ENCODE peak calls at places on chromosome 9, in seven cellular contexts. E is ovary, G is SK-N-SH, M is suprapubic skin, Y is stomach, J is A549, V is sigmoid colon. F is an unnamed sample.

GRCh38 chr9:113056191-113057106 is at the start of gene ZFP37:
- DNase-seq in E (peak; percentile 94), Y (peak; percentile 87), V (peak; percentile 98), J (peak; percentile 93), M (peak; percentile 95), G (peak; percentile 93), F (peak; percentile 83)

GRCh38 chr9:122218070-122218884 is 10.5 kb downstream of the LHX6 start:
- DNase-seq in J (no peak), E (no peak), G (no peak), M (no peak), Y (no peak), V (no peak), F (no peak)

GRCh38 chr9:28234899-28235277 is 661.6 kb upstream of the C9orf72 start:
- DNase-seq in M (no peak), Y (no peak), G (no peak), J (no peak), V (no peak), E (no peak), F (no peak)

GRCh38 chr9:68560131-68560844 is 19.6 kb upstream of the TMEM252 start:
- DNase-seq in M (peak; percentile 76), E (no peak), V (peak; percentile 83), G (peak; percentile 21), J (peak; percentile 13), Y (peak; percentile 37), F (peak; percentile 50)

GRCh38 chr9:84953797-84954695 is 284.5 kb downstream of the NTRK2 start:
- DNase-seq in E (peak; percentile 62), G (peak; percentile 85), M (peak; percentile 87), Y (peak; percentile 79), V (peak; percentile 85), J (peak; percentile 78), F (peak; percentile 91)

GRCh38 chr9:112224401-112225289 is 49.5 kb upstream of the SUSD1 start:
- DNase-seq in E (no peak), G (no peak), J (no peak), Y (no peak), M (no peak), V (no peak), F (no peak)

GRCh38 chr9:82170079-82170662 is 181.6 kb downstream of the SPATA31D1 start:
- DNase-seq in V (no peak), Y (no peak), G (no peak), E (no peak), M (no peak), J (no peak), F (no peak)

GRCh38 chr9:259405-260404 is 45.0 kb downstream of the DOCK8 start:
- DNase-seq in V (no peak), E (no peak), J (no peak), G (no peak), Y (no peak), M (no peak), F (no peak)

GRCh38 chr9:114038724-114039313 is 39.3 kb downstream of the AMBP start:
- DNase-seq in Y (no peak), M (no peak), J (no peak), G (no peak), V (no peak), E (peak; percentile 3), F (no peak)

GRCh38 chr9:31135567-31135966 is 1248.9 kb upstream of the ACO1 start:
- DNase-seq in Y (no peak), V (no peak), J (no peak), G (no peak), M (no peak), E (no peak), F (no peak)

GRCh38 chr9:131616983-131617604 is 71.8 kb downstream of the PRRT1B start:
- DNase-seq in G (no peak), E (no peak), J (no peak), Y (no peak), M (no peak), V (no peak), F (no peak)

GRCh38 chr9:26169684-26170083 is 491.4 kb upstream of the TUSC1 start:
- DNase-seq in J (peak; percentile 2), M (no peak), V (no peak), G (no peak), E (no peak), Y (no peak), F (no peak)

GRCh38 chr9:137445930-137446431 is 4.8 kb upstream of the ENTPD8 start:
- DNase-seq in E (no peak), G (no peak), Y (no peak), M (peak; percentile 76), V (no peak), J (no peak), F (no peak)

GRCh38 chr9:8809747-8810146 is 1010.2 kb upstream of the DMAC1 start:
- DNase-seq in V (no peak), J (no peak), E (no peak), Y (no peak), G (no peak), M (no peak), F (no peak)

GRCh38 chr9:19387317-19387716 is 7.3 kb upstream of the RPS6 start:
- DNase-seq in G (no peak), M (no peak), Y (no peak), E (no peak), J (no peak), V (no peak), F (no peak)

GRCh38 chr9:10690546-10690945 is 77.7 kb upstream of the PTPRD start:
- DNase-seq in V (no peak), E (no peak), M (no peak), J (no peak), Y (no peak), G (no peak), F (no peak)

GRCh38 chr9:121684381-121685145 is 33.1 kb downstream of the DAB2IP start:
- DNase-seq in G (peak; percentile 72), J (peak; percentile 60), Y (peak; percentile 64), V (peak; percentile 78), M (no peak), E (no peak), F (no peak)

GRCh38 chr9:36940881-36941280 is 93.2 kb downstream of the PAX5 start:
- DNase-seq in M (no peak), J (no peak), G (no peak), V (no peak), Y (no peak), E (no peak), F (no peak)

GRCh38 chr9:98147582-98147981 is 28.6 kb upstream of the TRIM14 start:
- DNase-seq in G (no peak), V (no peak), Y (no peak), E (no peak), J (no peak), M (no peak), F (no peak)

GRCh38 chr9:98150164-98150563 is 31.1 kb upstream of the TRIM14 start:
- DNase-seq in J (no peak), G (no peak), M (no peak), E (no peak), V (no peak), Y (no peak), F (no peak)

GRCh38 chr9:98148486-98148885 is 29.5 kb upstream of the TRIM14 start:
- DNase-seq in E (no peak), M (no peak), G (no peak), J (no peak), Y (no peak), V (no peak), F (no peak)

GRCh38 chr9:98149422-98149821 is 30.4 kb upstream of the TRIM14 start:
- DNase-seq in V (no peak), E (no peak), M (no peak), J (no peak), G (no peak), Y (no peak), F (no peak)

GRCh38 chr9:98150726-98151125 is 31.7 kb upstream of the TRIM14 start:
- DNase-seq in E (no peak), Y (no peak), M (peak; percentile 6), J (no peak), G (no peak), V (no peak), F (no peak)
- TF ChIP-seq EP300 in E (no peak), Y (no peak), M (no peak), J (no peak), G (no peak), V (no peak), F (no peak)

DNA sequence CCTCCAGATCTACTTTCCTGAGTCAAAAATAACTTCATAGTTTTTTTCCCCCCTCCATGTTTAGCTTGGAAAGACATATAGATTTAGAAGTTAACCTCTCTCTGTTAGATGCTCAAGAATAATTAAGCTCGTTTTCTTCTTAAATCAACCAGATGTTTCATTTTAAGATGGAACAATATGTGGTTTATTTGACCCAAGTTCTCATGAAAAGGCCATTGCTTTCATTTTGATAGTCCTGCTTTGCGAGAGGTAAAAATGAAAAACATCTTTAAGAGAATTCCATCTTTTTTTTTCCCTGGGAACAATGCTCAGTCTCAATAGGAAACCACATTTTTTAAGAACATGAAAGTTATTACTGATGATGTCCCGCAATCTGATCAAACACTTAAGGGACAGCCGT is 27.8 kb upstream of the GAS1 start:
- DNase-seq in M (no peak), J (no peak), Y (no peak), E (no peak), G (no peak), V (no peak), F (no peak)
- TF ChIP-seq EP300 in M (no peak), J (no peak), Y (no peak), E (no peak), G (no peak), V (no peak), F (no peak)

DNA sequence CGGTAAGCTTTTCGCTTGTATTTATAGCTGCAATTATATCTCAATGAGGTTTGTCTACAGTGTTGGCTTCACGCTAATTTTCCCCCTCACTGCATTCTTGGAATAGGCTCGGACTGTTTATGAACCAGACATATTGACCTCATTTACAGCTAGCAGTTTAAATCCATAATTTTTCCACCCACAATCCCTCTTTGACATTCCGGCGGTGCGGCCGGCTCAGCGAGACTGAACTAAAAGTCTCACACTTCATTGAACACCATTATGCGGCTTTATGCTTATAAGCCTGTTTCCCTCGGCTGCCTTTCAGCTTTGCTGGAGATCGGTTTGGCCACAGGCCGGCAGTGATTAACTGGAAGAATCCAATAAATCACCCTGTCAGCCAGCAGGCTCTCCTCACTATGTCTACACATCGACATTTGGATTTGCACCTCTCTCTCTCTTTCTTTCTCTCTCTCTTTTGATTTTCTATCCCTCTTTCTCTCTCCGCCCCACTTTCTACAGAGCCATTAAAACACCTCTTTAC is 315.0 kb upstream of the TLE4 start:
- DNase-seq in J (no peak), V (no peak), G (no peak), E (no peak), Y (no peak), M (no peak), F (no peak)
- TF ChIP-seq EP300 in J (no peak), V (no peak), G (no peak), E (no peak), Y (no peak), M (no peak), F (no peak)

DNA sequence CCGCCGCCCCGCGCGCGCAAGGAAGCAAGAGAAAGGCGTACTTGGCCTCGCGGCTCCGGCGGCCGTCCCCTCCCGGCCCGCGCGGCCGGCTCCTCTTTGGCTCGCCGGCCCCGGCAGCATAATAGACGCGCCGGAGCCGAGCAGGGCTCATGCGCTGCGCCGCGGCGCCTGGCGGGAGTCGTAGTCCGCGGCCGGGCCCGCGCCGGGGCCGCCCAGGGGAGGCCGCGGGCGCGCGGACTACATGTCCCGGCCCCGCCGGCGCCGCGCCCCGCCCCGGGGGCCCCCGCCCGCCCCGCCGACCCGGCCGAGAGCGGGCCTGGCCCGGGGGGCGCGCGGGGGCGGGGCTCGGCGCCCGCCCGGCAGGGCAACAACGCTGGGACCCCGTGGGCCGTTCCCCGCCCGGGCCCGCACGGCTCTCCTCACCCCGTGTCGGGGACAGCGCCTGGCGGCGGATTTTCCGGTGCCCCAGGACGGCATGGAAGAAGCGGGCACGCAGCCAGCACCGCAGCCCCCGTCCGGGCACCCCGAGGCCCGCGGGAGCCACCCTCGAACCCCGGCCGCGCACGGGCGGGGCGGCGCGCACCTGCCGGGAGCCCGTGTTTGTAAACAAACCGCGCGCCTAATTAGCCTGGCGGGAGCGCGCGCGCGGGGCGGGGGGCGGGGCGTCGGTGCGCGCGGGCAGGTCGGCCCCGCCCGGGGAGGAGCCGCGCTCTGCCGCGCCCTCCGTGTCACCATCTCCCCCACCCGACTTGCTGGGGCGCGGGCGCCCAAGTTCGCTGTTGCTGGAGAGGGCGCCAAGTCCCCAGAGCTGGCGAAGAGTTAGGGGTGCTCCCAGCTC is at the start of gene BRD3:
- DNase-seq in Y (peak; percentile 91), M (peak; percentile 85), G (peak; percentile 98), V (peak; percentile 91), E (peak; percentile 76), J (peak; percentile 84), F (peak; percentile 75)
- TF ChIP-seq EP300 in Y (no peak), M (no peak), G (no peak), V (no peak), E (no peak), J (no peak), F (peak; percentile 83)